ENCODE peak calls at places on chromosomes 16 and 17, in eight cellular contexts. H, D, M, R, T, W, E and J are unnamed samples.

GRCh38 chr16:48409839-48410610 is 24.8 kb upstream of the SIAH1 start:
- DNase-seq in W (no peak), E (no peak), M (no peak), T (no peak), D (no peak), R (no peak), H (peak; percentile 87), J (peak; percentile 72)

GRCh38 chr16:48317614-48318013 is 67.6 kb downstream of the SIAH1 start:
- DNase-seq in D (no peak), M (no peak), W (no peak), T (no peak), R (peak; percentile 36), H (peak; percentile 25), E (no peak), J (peak; percentile 46)

GRCh38 chr16:2919511-2920255 is 8.0 kb downstream of the FLYWCH1 start:
- DNase-seq in D (no peak), T (no peak), M (peak; percentile 89), E (peak; percentile 72), H (peak; percentile 83), R (peak; percentile 74), W (peak; percentile 85), J (no peak)

GRCh38 chr17:76408037-76408849 is 23.8 kb downstream of the SPHK1 start:
- DNase-seq in T (peak; percentile 93), W (peak; percentile 79), H (peak; percentile 79), M (peak; percentile 66), E (peak; percentile 53), R (peak; percentile 75), D (peak; percentile 63), J (no peak)

GRCh38 chr17:62819511-62820221 is 11.6 kb upstream of the MARCHF10 start:
- DNase-seq in E (peak; percentile 21), H (peak; percentile 58), T (no peak), D (peak; percentile 10), W (peak; percentile 65), M (no peak), R (no peak), J (peak; percentile 90)

GRCh38 chr16:11612110-11612981 is 25.6 kb upstream of the LITAF start:
- DNase-seq in H (peak; percentile 91), D (peak; percentile 39), M (no peak), E (no peak), R (peak; percentile 56), W (no peak), T (peak; percentile 93), J (no peak)

GRCh38 chr17:46984892-46985291 is 5.8 kb upstream of the RPRML start:
- DNase-seq in M (no peak), W (peak; percentile 59), T (no peak), E (no peak), R (no peak), D (peak; percentile 60), H (peak; percentile 7), J (no peak)

GRCh38 chr17:48577330-48577945 is 712 bp downstream of the HOXB4 start:
- DNase-seq in W (no peak), H (no peak), R (no peak), T (no peak), D (no peak), M (no peak), E (no peak), J (no peak)

GRCh38 chr16:52496051-52496876 is 50.7 kb downstream of the TOX3 start:
- DNase-seq in D (peak; percentile 74), W (no peak), M (no peak), E (no peak), H (peak; percentile 75), R (no peak), T (no peak), J (peak; percentile 62)

GRCh38 chr16:79751785-79752184 is 151.2 kb upstream of the MAF start:
- DNase-seq in H (no peak), M (no peak), R (no peak), E (no peak), W (no peak), T (no peak), D (no peak), J (no peak)

GRCh38 chr17:52145496-52145895 is 13.0 kb downstream of the CA10 start:
- DNase-seq in R (no peak), T (no peak), M (no peak), E (no peak), W (no peak), D (no peak), H (no peak), J (no peak)